ENCODE peak calls at places on chromosomes 2 and 18, in seven cellular contexts. W is aorta, N is GM19239, H is SHP77, L is NCI-H2171, S is T follicular helper cell, X is HEK293T. D is an unnamed sample.

GRCh38 chr18:62760403-62760734 is 45.0 kb downstream of the PHLPP1 start:
- DNase-seq in N (no peak), L (no peak), X (no peak), W (no peak), S (no peak), H (no peak), D (no peak)

GRCh38 chr2:189534854-189535253 is 45.7 kb downstream of the SLC40A1 start:
- DNase-seq in L (no peak), H (no peak), W (no peak), N (no peak), X (no peak), S (no peak), D (no peak)

GRCh38 chr2:99609851-99610381 is 120.1 kb upstream of the REV1 start:
- DNase-seq in S (no peak), X (no peak), L (no peak), N (no peak), W (no peak), H (no peak), D (peak; percentile 26)

GRCh38 chr2:86347401-86347800 is 10.0 kb upstream of the REEP1 start:
- DNase-seq in X (no peak), N (no peak), W (no peak), H (no peak), S (no peak), L (no peak), D (no peak)

GRCh38 chr2:161090401-161090800 is 69.8 kb upstream of the TANK start:
- DNase-seq in N (no peak), L (no peak), S (peak; percentile 1), H (no peak), X (no peak), W (no peak), D (no peak)

GRCh38 chr2:160859086-160859485 is 301.1 kb upstream of the TANK start:
- DNase-seq in L (peak; percentile 32), S (no peak), H (peak; percentile 0), W (no peak), X (no peak), N (no peak), D (no peak)

GRCh38 chr2:217086038-217086522 is 226.2 kb upstream of the TNP1 start:
- DNase-seq in S (no peak), W (no peak), L (no peak), X (no peak), N (no peak), H (no peak), D (no peak)

GRCh38 chr18:25180974-25181373 is 171.0 kb downstream of the ZNF521 start:
- DNase-seq in L (no peak), X (no peak), W (no peak), H (no peak), S (no peak), N (no peak), D (no peak)

GRCh38 chr2:105426626-105427292 is 27.9 kb upstream of the FHL2 start:
- DNase-seq in W (no peak), L (no peak), N (no peak), H (no peak), X (no peak), S (no peak), D (no peak)

GRCh38 chr18:49479381-49480137 is 7.5 kb downstream of the C18orf32 start:
- DNase-seq in S (no peak), L (no peak), N (no peak), X (no peak), W (no peak), H (no peak), D (no peak)

GRCh38 chr2:239801404-239802100 is 223.6 kb downstream of the NDUFA10 start:
- DNase-seq in L (no peak), S (no peak), X (no peak), H (no peak), W (peak; percentile 51), N (no peak), D (no peak)

GRCh38 chr2:127100261-127101047 is 6.5 kb downstream of the BIN1 start:
- DNase-seq in H (no peak), X (no peak), S (no peak), W (peak; percentile 69), N (no peak), L (no peak), D (peak; percentile 89)

GRCh38 chr2:240815761-240816583 is 4.0 kb downstream of the KIF1A start:
- DNase-seq in H (no peak), L (no peak), X (no peak), N (no peak), S (no peak), W (no peak), D (no peak)

GRCh38 chr2:55989405-55989804 is 65.8 kb upstream of the EFEMP1 start:
- DNase-seq in H (no peak), W (no peak), N (no peak), L (no peak), S (no peak), X (no peak), D (no peak)

GRCh38 chr18:48643262-48643661 is 104.4 kb downstream of the CTIF start:
- DNase-seq in X (no peak), S (no peak), L (no peak), N (no peak), H (no peak), W (no peak), D (no peak)

GRCh38 chr2:42917374-42918017 is 125.1 kb upstream of the HAAO start:
- DNase-seq in N (no peak), L (no peak), H (peak; percentile 18), W (no peak), S (no peak), X (no peak), D (no peak)

GRCh38 chr2:220071716-220072115 is 444.3 kb downstream of the SLC4A3 start:
- DNase-seq in X (no peak), L (no peak), N (no peak), W (no peak), H (no peak), S (no peak), D (no peak)

GRCh38 chr2:127649100-127649611 is 3.2 kb downstream of the GPR17 start:
- DNase-seq in X (no peak), L (peak; percentile 2), H (no peak), S (no peak), N (no peak), W (no peak), D (no peak)

GRCh38 chr2:71906357-71906973 is 241.2 kb downstream of the CYP26B1 start:
- DNase-seq in N (no peak), H (no peak), S (no peak), L (no peak), W (no peak), X (no peak), D (no peak)

GRCh38 chr2:65294701-65295100 is 67.1 kb downstream of the ACTR2 start:
- DNase-seq in L (no peak), N (no peak), X (no peak), S (no peak), H (no peak), W (no peak), D (no peak)

GRCh38 chr2:824954-825353 is 125.7 kb upstream of the SNTG2 start:
- DNase-seq in X (no peak), H (no peak), L (no peak), W (no peak), N (no peak), S (no peak), D (no peak)

GRCh38 chr2:128323501-128323931 is 4.8 kb upstream of the HS6ST1 start:
- DNase-seq in W (no peak), X (no peak), N (no peak), S (no peak), L (no peak), H (no peak), D (no peak)

GRCh38 chr2:112724611-112725525 is 4.0 kb downstream of the NT5DC4 start:
- DNase-seq in N (no peak), H (peak; percentile 16), W (no peak), X (peak; percentile 31), S (no peak), L (no peak), D (no peak)

D was measured in Caco-2.